ENCODE peak calls at places on chromosomes 1 and 21, in nine cellular contexts. One of them, this sample, is unnamed.

GRCh38 chr1:24525606-24526005 is 23.0 kb downstream of the RCAN3 start:
- DNase-seq in effector memory CD4-positive, alpha-beta T cell: no peak
- DNase-seq in left ventricle myocardium inferior: no peak
- DNase-seq in fibroblast of lung: no peak
- DNase-seq in upper lobe of right lung: no peak
- DNase-seq in CD8-positive, alpha-beta memory T cell: no peak
- DNase-seq in lower lobe of right lung: no peak
- DNase-seq in naive thymus-derived CD4-positive, alpha-beta T cell: no peak
- DNase-seq in CD4-positive, alpha-beta memory T cell: no peak
- DNase-seq in this sample: no peak

GRCh38 chr1:32091591-32091990 is 16.3 kb upstream of the KPNA6 start:
- DNase-seq in CD8-positive, alpha-beta memory T cell: no peak
- DNase-seq in naive thymus-derived CD4-positive, alpha-beta T cell: no peak
- DNase-seq in upper lobe of right lung: no peak
- DNase-seq in left ventricle myocardium inferior: no peak
- DNase-seq in fibroblast of lung: no peak
- DNase-seq in lower lobe of right lung: no peak
- DNase-seq in CD4-positive, alpha-beta memory T cell: no peak
- DNase-seq in effector memory CD4-positive, alpha-beta T cell: no peak
- DNase-seq in this sample: no peak

GRCh38 chr1:79255421-79255820 is 248.9 kb upstream of the ADGRL4 start:
- DNase-seq in left ventricle myocardium inferior: no peak
- DNase-seq in fibroblast of lung: no peak
- DNase-seq in effector memory CD4-positive, alpha-beta T cell: no peak
- DNase-seq in CD4-positive, alpha-beta memory T cell: no peak
- DNase-seq in naive thymus-derived CD4-positive, alpha-beta T cell: no peak
- DNase-seq in lower lobe of right lung: no peak
- DNase-seq in upper lobe of right lung: no peak
- DNase-seq in CD8-positive, alpha-beta memory T cell: no peak
- DNase-seq in this sample: no peak

GRCh38 chr1:184228558-184228957 is 158.3 kb upstream of the C1orf21 start:
- DNase-seq in CD8-positive, alpha-beta memory T cell: no peak
- DNase-seq in fibroblast of lung: no peak
- DNase-seq in left ventricle myocardium inferior: no peak
- DNase-seq in CD4-positive, alpha-beta memory T cell: no peak
- DNase-seq in upper lobe of right lung: no peak
- DNase-seq in naive thymus-derived CD4-positive, alpha-beta T cell: no peak
- DNase-seq in lower lobe of right lung: no peak
- DNase-seq in effector memory CD4-positive, alpha-beta T cell: no peak
- DNase-seq in this sample: no peak

GRCh38 chr1:40914927-40915569 is 52.9 kb upstream of the CITED4 start:
- DNase-seq in effector memory CD4-positive, alpha-beta T cell: no peak
- DNase-seq in left ventricle myocardium inferior: no peak
- DNase-seq in naive thymus-derived CD4-positive, alpha-beta T cell: no peak
- DNase-seq in fibroblast of lung: no peak
- DNase-seq in CD8-positive, alpha-beta memory T cell: no peak
- DNase-seq in CD4-positive, alpha-beta memory T cell: no peak
- DNase-seq in upper lobe of right lung: no peak
- DNase-seq in lower lobe of right lung: no peak
- DNase-seq in this sample: no peak

GRCh38 chr1:223074427-223074826 is 68.6 kb downstream of the TLR5 start:
- DNase-seq in fibroblast of lung: peak; percentile 3
- DNase-seq in CD8-positive, alpha-beta memory T cell: no peak
- DNase-seq in naive thymus-derived CD4-positive, alpha-beta T cell: no peak
- DNase-seq in left ventricle myocardium inferior: no peak
- DNase-seq in effector memory CD4-positive, alpha-beta T cell: no peak
- DNase-seq in upper lobe of right lung: no peak
- DNase-seq in lower lobe of right lung: no peak
- DNase-seq in CD4-positive, alpha-beta memory T cell: no peak
- DNase-seq in this sample: no peak

GRCh38 chr1:207304710-207305151 is 16.7 kb upstream of the CD55 start:
- DNase-seq in CD8-positive, alpha-beta memory T cell: no peak
- DNase-seq in upper lobe of right lung: no peak
- DNase-seq in naive thymus-derived CD4-positive, alpha-beta T cell: no peak
- DNase-seq in effector memory CD4-positive, alpha-beta T cell: no peak
- DNase-seq in CD4-positive, alpha-beta memory T cell: no peak
- DNase-seq in fibroblast of lung: peak; percentile 42
- DNase-seq in left ventricle myocardium inferior: no peak
- DNase-seq in lower lobe of right lung: no peak
- DNase-seq in this sample: no peak

GRCh38 chr1:173270243-173270642 is 63.1 kb upstream of the TNFSF4 start:
- DNase-seq in effector memory CD4-positive, alpha-beta T cell: no peak
- DNase-seq in CD8-positive, alpha-beta memory T cell: no peak
- DNase-seq in CD4-positive, alpha-beta memory T cell: no peak
- DNase-seq in lower lobe of right lung: no peak
- DNase-seq in left ventricle myocardium inferior: no peak
- DNase-seq in upper lobe of right lung: no peak
- DNase-seq in naive thymus-derived CD4-positive, alpha-beta T cell: no peak
- DNase-seq in fibroblast of lung: no peak
- DNase-seq in this sample: no peak

GRCh38 chr21:45487161-45487806 is 55.0 kb downstream of the SLC19A1 start:
- DNase-seq in lower lobe of right lung: no peak
- DNase-seq in naive thymus-derived CD4-positive, alpha-beta T cell: no peak
- DNase-seq in CD4-positive, alpha-beta memory T cell: no peak
- DNase-seq in left ventricle myocardium inferior: no peak
- DNase-seq in fibroblast of lung: no peak
- DNase-seq in effector memory CD4-positive, alpha-beta T cell: no peak
- DNase-seq in upper lobe of right lung: no peak
- DNase-seq in CD8-positive, alpha-beta memory T cell: no peak
- DNase-seq in this sample: peak; percentile 60

GRCh38 chr1:194289569-194290266 is 1103.3 kb upstream of the B3GALT2 start:
- DNase-seq in upper lobe of right lung: no peak
- DNase-seq in naive thymus-derived CD4-positive, alpha-beta T cell: peak; percentile 73
- DNase-seq in effector memory CD4-positive, alpha-beta T cell: peak; percentile 38
- DNase-seq in CD8-positive, alpha-beta memory T cell: peak; percentile 73
- DNase-seq in lower lobe of right lung: no peak
- DNase-seq in CD4-positive, alpha-beta memory T cell: peak; percentile 85
- DNase-seq in left ventricle myocardium inferior: no peak
- DNase-seq in fibroblast of lung: no peak
- DNase-seq in this sample: no peak

GRCh38 chr21:31766895-31767294 is 35.0 kb upstream of the SCAF4 start:
- DNase-seq in upper lobe of right lung: no peak
- DNase-seq in effector memory CD4-positive, alpha-beta T cell: no peak
- DNase-seq in naive thymus-derived CD4-positive, alpha-beta T cell: no peak
- DNase-seq in fibroblast of lung: no peak
- DNase-seq in CD8-positive, alpha-beta memory T cell: no peak
- DNase-seq in CD4-positive, alpha-beta memory T cell: no peak
- DNase-seq in lower lobe of right lung: no peak
- DNase-seq in left ventricle myocardium inferior: no peak
- DNase-seq in this sample: no peak

GRCh38 chr1:67053535-67053784 is 488 bp downstream of the SLC35D1 start:
- DNase-seq in naive thymus-derived CD4-positive, alpha-beta T cell: no peak
- DNase-seq in fibroblast of lung: no peak
- DNase-seq in lower lobe of right lung: no peak
- DNase-seq in CD8-positive, alpha-beta memory T cell: no peak
- DNase-seq in CD4-positive, alpha-beta memory T cell: peak; percentile 55
- DNase-seq in left ventricle myocardium inferior: peak; percentile 68
- DNase-seq in upper lobe of right lung: peak; percentile 80
- DNase-seq in effector memory CD4-positive, alpha-beta T cell: no peak
- DNase-seq in this sample: peak; percentile 83

GRCh38 chr1:5296135-5296930 is 641.9 kb downstream of the AJAP1 start:
- DNase-seq in lower lobe of right lung: no peak
- DNase-seq in effector memory CD4-positive, alpha-beta T cell: no peak
- DNase-seq in naive thymus-derived CD4-positive, alpha-beta T cell: no peak
- DNase-seq in CD8-positive, alpha-beta memory T cell: no peak
- DNase-seq in CD4-positive, alpha-beta memory T cell: no peak
- DNase-seq in left ventricle myocardium inferior: no peak
- DNase-seq in fibroblast of lung: no peak
- DNase-seq in upper lobe of right lung: no peak
- DNase-seq in this sample: no peak

GRCh38 chr1:172421974-172422604 is 1.6 kb downstream of the C1orf105 start:
- DNase-seq in fibroblast of lung: no peak
- DNase-seq in lower lobe of right lung: no peak
- DNase-seq in naive thymus-derived CD4-positive, alpha-beta T cell: no peak
- DNase-seq in upper lobe of right lung: no peak
- DNase-seq in effector memory CD4-positive, alpha-beta T cell: no peak
- DNase-seq in CD8-positive, alpha-beta memory T cell: no peak
- DNase-seq in left ventricle myocardium inferior: no peak
- DNase-seq in CD4-positive, alpha-beta memory T cell: no peak
- DNase-seq in this sample: peak; percentile 67

DNA sequence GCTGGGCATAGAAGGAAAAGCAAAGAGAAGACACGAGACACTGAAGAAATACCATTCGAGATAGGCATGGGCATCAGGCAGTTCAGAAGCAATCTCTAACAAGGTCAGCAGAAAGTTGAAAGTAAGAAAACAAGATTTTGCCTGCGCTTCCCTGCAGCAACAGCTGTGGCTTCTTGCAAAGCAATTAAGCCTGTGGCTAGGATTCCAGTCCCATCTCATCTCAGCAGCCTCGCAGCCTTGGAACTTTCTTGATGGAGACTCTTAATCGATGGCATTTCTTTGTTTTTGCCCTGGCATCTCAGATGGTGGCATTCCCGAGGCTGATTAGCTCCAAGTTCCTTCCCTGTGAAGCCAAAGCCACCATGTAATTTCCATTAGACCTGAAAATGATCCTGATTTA is 64.6 kb upstream of the SPAG17 start:
- DNase-seq in lower lobe of right lung: no peak
- DNase-seq in left ventricle myocardium inferior: no peak
- DNase-seq in effector memory CD4-positive, alpha-beta T cell: no peak
- DNase-seq in fibroblast of lung: no peak
- DNase-seq in CD8-positive, alpha-beta memory T cell: no peak
- DNase-seq in CD4-positive, alpha-beta memory T cell: no peak
- DNase-seq in naive thymus-derived CD4-positive, alpha-beta T cell: no peak
- DNase-seq in upper lobe of right lung: no peak
- DNase-seq in this sample: no peak
- H3K27ac ChIP-seq in lower lobe of right lung: no peak overlapping the region
- H3K27ac ChIP-seq in left ventricle myocardium inferior: no peak overlapping the region
- H3K27ac ChIP-seq in effector memory CD4-positive, alpha-beta T cell: no peak overlapping the region
- H3K27ac ChIP-seq in fibroblast of lung: no peak overlapping the region
- H3K27ac ChIP-seq in CD8-positive, alpha-beta memory T cell: no peak overlapping the region
- H3K27ac ChIP-seq in CD4-positive, alpha-beta memory T cell: no peak overlapping the region
- H3K27ac ChIP-seq in naive thymus-derived CD4-positive, alpha-beta T cell: no peak overlapping the region
- H3K27ac ChIP-seq in upper lobe of right lung: no peak overlapping the region
- H3K27ac ChIP-seq in this sample: no peak overlapping the region

GRCh38 chr1:71210746-71211145 is 129.9 kb upstream of the ZRANB2 start:
- DNase-seq in CD8-positive, alpha-beta memory T cell: no peak
- DNase-seq in effector memory CD4-positive, alpha-beta T cell: no peak
- DNase-seq in left ventricle myocardium inferior: no peak
- DNase-seq in fibroblast of lung: no peak
- DNase-seq in upper lobe of right lung: no peak
- DNase-seq in lower lobe of right lung: no peak
- DNase-seq in naive thymus-derived CD4-positive, alpha-beta T cell: no peak
- DNase-seq in CD4-positive, alpha-beta memory T cell: no peak
- DNase-seq in this sample: no peak
- H3K9me3 ChIP-seq in CD8-positive, alpha-beta memory T cell: no peaks in the 10 kb centered on the region
- H3K9me3 ChIP-seq in effector memory CD4-positive, alpha-beta T cell: no peaks in the 10 kb centered on the region
- H3K9me3 ChIP-seq in left ventricle myocardium inferior: no peaks in the 10 kb centered on the region
- H3K9me3 ChIP-seq in fibroblast of lung: no peaks in the 10 kb centered on the region
- H3K9me3 ChIP-seq in upper lobe of right lung: no peaks in the 10 kb centered on the region
- H3K9me3 ChIP-seq in lower lobe of right lung: no peaks in the 10 kb centered on the region
- H3K9me3 ChIP-seq in naive thymus-derived CD4-positive, alpha-beta T cell: no peaks in the 10 kb centered on the region
- H3K9me3 ChIP-seq in CD4-positive, alpha-beta memory T cell: no peaks in the 10 kb centered on the region
- H3K9me3 ChIP-seq in this sample: no peaks in the 10 kb centered on the region

GRCh38 chr1:2314803-2315710 is 76.3 kb downstream of the MORN1 start:
- DNase-seq in effector memory CD4-positive, alpha-beta T cell: peak; percentile 56
- DNase-seq in fibroblast of lung: peak; percentile 64
- DNase-seq in CD8-positive, alpha-beta memory T cell: peak; percentile 84
- DNase-seq in left ventricle myocardium inferior: peak; percentile 75
- DNase-seq in upper lobe of right lung: peak; percentile 83
- DNase-seq in naive thymus-derived CD4-positive, alpha-beta T cell: peak; percentile 77
- DNase-seq in lower lobe of right lung: peak; percentile 76
- DNase-seq in CD4-positive, alpha-beta memory T cell: peak; percentile 70
- DNase-seq in this sample: peak; percentile 91

GRCh38 chr1:2318294-2319278 is 72.8 kb downstream of the MORN1 start:
- DNase-seq in CD4-positive, alpha-beta memory T cell: no peak
- DNase-seq in lower lobe of right lung: no peak
- DNase-seq in naive thymus-derived CD4-positive, alpha-beta T cell: no peak
- DNase-seq in left ventricle myocardium inferior: no peak
- DNase-seq in effector memory CD4-positive, alpha-beta T cell: no peak
- DNase-seq in CD8-positive, alpha-beta memory T cell: no peak
- DNase-seq in fibroblast of lung: no peak
- DNase-seq in upper lobe of right lung: no peak
- DNase-seq in this sample: peak; percentile 44

GRCh38 chr1:2317230-2318065 is 73.9 kb downstream of the MORN1 start:
- DNase-seq in lower lobe of right lung: no peak
- DNase-seq in left ventricle myocardium inferior: no peak
- DNase-seq in effector memory CD4-positive, alpha-beta T cell: no peak
- DNase-seq in CD4-positive, alpha-beta memory T cell: no peak
- DNase-seq in CD8-positive, alpha-beta memory T cell: no peak
- DNase-seq in fibroblast of lung: no peak
- DNase-seq in naive thymus-derived CD4-positive, alpha-beta T cell: no peak
- DNase-seq in upper lobe of right lung: no peak
- DNase-seq in this sample: no peak

GRCh38 chr1:2315711-2316450 is 75.5 kb downstream of the MORN1 start:
- DNase-seq in naive thymus-derived CD4-positive, alpha-beta T cell: no peak
- DNase-seq in effector memory CD4-positive, alpha-beta T cell: no peak
- DNase-seq in lower lobe of right lung: no peak
- DNase-seq in left ventricle myocardium inferior: no peak
- DNase-seq in upper lobe of right lung: no peak
- DNase-seq in CD8-positive, alpha-beta memory T cell: no peak
- DNase-seq in fibroblast of lung: no peak
- DNase-seq in CD4-positive, alpha-beta memory T cell: no peak
- DNase-seq in this sample: no peak

DNA sequence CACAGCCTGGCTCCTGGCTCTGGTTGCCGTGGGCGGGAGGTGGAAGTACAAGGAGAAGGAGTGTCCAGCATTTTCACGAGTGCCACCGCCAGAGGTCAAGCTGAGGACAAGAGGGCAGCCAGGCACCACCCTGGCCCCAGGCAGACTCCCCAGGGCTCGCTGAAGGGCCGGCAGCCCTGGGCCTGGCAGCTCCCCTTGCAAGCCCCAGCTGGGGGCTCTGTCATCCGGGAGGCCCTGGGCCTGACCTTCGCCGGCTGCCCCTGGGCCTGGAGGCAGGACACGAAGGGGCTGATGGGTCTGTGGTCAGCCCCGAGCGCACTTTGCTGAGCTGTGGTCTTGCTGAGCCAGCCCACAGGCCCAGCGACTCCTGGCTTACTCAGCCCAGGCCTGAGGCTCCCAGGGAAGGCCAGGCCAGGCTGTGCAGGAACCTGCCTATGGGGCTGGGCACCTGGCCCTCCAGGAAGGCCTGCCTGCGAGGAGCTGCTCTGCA is 74.9 kb downstream of the MORN1 start:
- DNase-seq in lower lobe of right lung: no peak
- DNase-seq in fibroblast of lung: peak; percentile 57
- DNase-seq in effector memory CD4-positive, alpha-beta T cell: no peak
- DNase-seq in naive thymus-derived CD4-positive, alpha-beta T cell: no peak
- DNase-seq in upper lobe of right lung: no peak
- DNase-seq in CD8-positive, alpha-beta memory T cell: no peak
- DNase-seq in CD4-positive, alpha-beta memory T cell: no peak
- DNase-seq in left ventricle myocardium inferior: no peak
- DNase-seq in this sample: peak; percentile 76
- H3K27ac ChIP-seq in lower lobe of right lung: peak overlapping the region; percentile 92
- H3K27ac ChIP-seq in fibroblast of lung: no peak overlapping the region
- H3K27ac ChIP-seq in effector memory CD4-positive, alpha-beta T cell: no peak overlapping the region
- H3K27ac ChIP-seq in naive thymus-derived CD4-positive, alpha-beta T cell: no peak overlapping the region
- H3K27ac ChIP-seq in upper lobe of right lung: peak overlapping the region; percentile 90
- H3K27ac ChIP-seq in CD8-positive, alpha-beta memory T cell: no peak overlapping the region
- H3K27ac ChIP-seq in CD4-positive, alpha-beta memory T cell: no peak overlapping the region
- H3K27ac ChIP-seq in left ventricle myocardium inferior: peak overlapping the region; percentile 92
- H3K27ac ChIP-seq in this sample: peak overlapping the region; percentile 19

DNA sequence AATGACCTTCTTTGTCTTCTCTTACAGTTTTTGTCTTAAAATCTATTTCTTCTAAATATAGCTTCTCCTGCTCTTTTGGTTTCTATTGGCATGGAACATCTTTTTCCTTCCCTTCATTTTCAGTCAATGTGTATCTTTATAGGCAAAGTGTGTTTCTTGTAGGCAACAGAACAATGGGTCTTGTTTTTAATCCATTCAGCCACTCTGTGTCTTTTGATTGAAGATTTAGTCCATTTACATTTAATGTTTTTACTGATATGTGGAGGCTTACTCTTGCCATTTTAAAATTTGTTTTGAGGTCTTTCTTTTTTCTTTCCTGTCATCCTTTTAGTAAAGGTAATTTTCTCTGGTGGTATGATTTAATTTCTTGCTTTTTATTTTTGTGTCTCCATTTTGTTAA is 271.2 kb upstream of the ZP4 start:
- DNase-seq in effector memory CD4-positive, alpha-beta T cell: no peak
- DNase-seq in left ventricle myocardium inferior: no peak
- DNase-seq in fibroblast of lung: no peak
- DNase-seq in naive thymus-derived CD4-positive, alpha-beta T cell: no peak
- DNase-seq in CD8-positive, alpha-beta memory T cell: no peak
- DNase-seq in lower lobe of right lung: no peak
- DNase-seq in upper lobe of right lung: no peak
- DNase-seq in CD4-positive, alpha-beta memory T cell: no peak
- DNase-seq in this sample: no peak
- H3K9me3 ChIP-seq in effector memory CD4-positive, alpha-beta T cell: peaks cover 4% of the 10 kb centered on the region
- H3K9me3 ChIP-seq in left ventricle myocardium inferior: peaks cover 52% of the 10 kb centered on the region
- H3K9me3 ChIP-seq in fibroblast of lung: no peaks in the 10 kb centered on the region
- H3K9me3 ChIP-seq in naive thymus-derived CD4-positive, alpha-beta T cell: no peaks in the 10 kb centered on the region
- H3K9me3 ChIP-seq in CD8-positive, alpha-beta memory T cell: no peaks in the 10 kb centered on the region
- H3K9me3 ChIP-seq in lower lobe of right lung: no peaks in the 10 kb centered on the region
- H3K9me3 ChIP-seq in upper lobe of right lung: peaks cover 6% of the 10 kb centered on the region
- H3K9me3 ChIP-seq in CD4-positive, alpha-beta memory T cell: peaks cover 4% of the 10 kb centered on the region
- H3K9me3 ChIP-seq in this sample: peaks cover 2% of the 10 kb centered on the region

This sample was measured in right cardiac atrium.